ENCODE peak calls at places on chromosomes 7 and 10, in six cellular contexts. One of them, this sample, is unnamed.

GRCh38 chr7:75958802-75959543 is 35.4 kb downstream of the TMEM120A start:
- DNase-seq in HTR-8/SVneo: no peak
- DNase-seq in activated CD4-positive, CD25-positive, alpha-beta regulatory T cell: no peak
- DNase-seq in GM12864: no peak
- DNase-seq in cerebellum: no peak
- DNase-seq in upper lobe of right lung: no peak
- DNase-seq in this sample: no peak

GRCh38 chr10:133143200-133143533 is 16.9 kb upstream of the KNDC1 start:
- DNase-seq in HTR-8/SVneo: no peak
- DNase-seq in activated CD4-positive, CD25-positive, alpha-beta regulatory T cell: no peak
- DNase-seq in GM12864: no peak
- DNase-seq in cerebellum: no peak
- DNase-seq in upper lobe of right lung: no peak
- DNase-seq in this sample: no peak

GRCh38 chr7:105835441-105835840 is 41.0 kb downstream of the ATXN7L1 start:
- DNase-seq in HTR-8/SVneo: no peak
- DNase-seq in activated CD4-positive, CD25-positive, alpha-beta regulatory T cell: no peak
- DNase-seq in GM12864: no peak
- DNase-seq in cerebellum: no peak
- DNase-seq in upper lobe of right lung: no peak
- DNase-seq in this sample: no peak

GRCh38 chr10:112295853-112296830 is 12.9 kb downstream of the TECTB start:
- DNase-seq in HTR-8/SVneo: no peak
- DNase-seq in activated CD4-positive, CD25-positive, alpha-beta regulatory T cell: no peak
- DNase-seq in GM12864: no peak
- DNase-seq in cerebellum: no peak
- DNase-seq in upper lobe of right lung: no peak
- DNase-seq in this sample: no peak

GRCh38 chr7:92158660-92159575 is 20.0 kb downstream of the LRRD1 start:
- DNase-seq in HTR-8/SVneo: peak
- DNase-seq in activated CD4-positive, CD25-positive, alpha-beta regulatory T cell: no peak
- DNase-seq in GM12864: no peak
- DNase-seq in cerebellum: no peak
- DNase-seq in upper lobe of right lung: no peak
- DNase-seq in this sample: no peak

GRCh38 chr10:69318997-69319727 is 40.9 kb downstream of the HK1 start:
- DNase-seq in HTR-8/SVneo: peak
- DNase-seq in activated CD4-positive, CD25-positive, alpha-beta regulatory T cell: peak
- DNase-seq in GM12864: no peak
- DNase-seq in cerebellum: peak
- DNase-seq in upper lobe of right lung: peak
- DNase-seq in this sample: peak

GRCh38 chr7:157997080-157997440 is 590.6 kb downstream of the PTPRN2 start:
- DNase-seq in HTR-8/SVneo: no peak
- DNase-seq in activated CD4-positive, CD25-positive, alpha-beta regulatory T cell: no peak
- DNase-seq in GM12864: no peak
- DNase-seq in cerebellum: no peak
- DNase-seq in upper lobe of right lung: no peak
- DNase-seq in this sample: no peak

GRCh38 chr10:77877461-77878344 is 48.9 kb downstream of the DLG5 start:
- DNase-seq in HTR-8/SVneo: no peak
- DNase-seq in activated CD4-positive, CD25-positive, alpha-beta regulatory T cell: no peak
- DNase-seq in GM12864: peak
- DNase-seq in cerebellum: no peak
- DNase-seq in upper lobe of right lung: no peak
- DNase-seq in this sample: no peak

GRCh38 chr10:113059001-113059780 is 109.1 kb downstream of the TCF7L2 start:
- DNase-seq in HTR-8/SVneo: no peak
- DNase-seq in activated CD4-positive, CD25-positive, alpha-beta regulatory T cell: no peak
- DNase-seq in GM12864: no peak
- DNase-seq in cerebellum: peak
- DNase-seq in upper lobe of right lung: no peak
- DNase-seq in this sample: no peak

GRCh38 chr10:30688456-30688855 is 58.9 kb upstream of the LYZL2 start:
- DNase-seq in HTR-8/SVneo: no peak
- DNase-seq in activated CD4-positive, CD25-positive, alpha-beta regulatory T cell: no peak
- DNase-seq in GM12864: no peak
- DNase-seq in cerebellum: no peak
- DNase-seq in upper lobe of right lung: no peak
- DNase-seq in this sample: no peak

GRCh38 chr10:91340613-91341362 is 69.4 kb upstream of the HECTD2 start:
- DNase-seq in HTR-8/SVneo: peak
- DNase-seq in activated CD4-positive, CD25-positive, alpha-beta regulatory T cell: no peak
- DNase-seq in GM12864: no peak
- DNase-seq in cerebellum: no peak
- DNase-seq in upper lobe of right lung: no peak
- DNase-seq in this sample: no peak

GRCh38 chr10:77448226-77448625 is 189.4 kb downstream of the KCNMA1 start:
- DNase-seq in HTR-8/SVneo: no peak
- DNase-seq in activated CD4-positive, CD25-positive, alpha-beta regulatory T cell: no peak
- DNase-seq in GM12864: no peak
- DNase-seq in cerebellum: no peak
- DNase-seq in upper lobe of right lung: no peak
- DNase-seq in this sample: no peak

GRCh38 chr7:45217358-45217757 is 59.8 kb downstream of the RAMP3 start:
- DNase-seq in HTR-8/SVneo: peak
- DNase-seq in activated CD4-positive, CD25-positive, alpha-beta regulatory T cell: no peak
- DNase-seq in GM12864: no peak
- DNase-seq in cerebellum: no peak
- DNase-seq in upper lobe of right lung: no peak
- DNase-seq in this sample: no peak

GRCh38 chr7:77629797-77630196 is 66.5 kb upstream of the RSBN1L start:
- DNase-seq in HTR-8/SVneo: no peak
- DNase-seq in activated CD4-positive, CD25-positive, alpha-beta regulatory T cell: no peak
- DNase-seq in GM12864: no peak
- DNase-seq in cerebellum: no peak
- DNase-seq in upper lobe of right lung: no peak
- DNase-seq in this sample: no peak

GRCh38 chr7:155119801-155120382 is 49.8 kb downstream of the HTR5A start:
- DNase-seq in HTR-8/SVneo: no peak
- DNase-seq in activated CD4-positive, CD25-positive, alpha-beta regulatory T cell: no peak
- DNase-seq in GM12864: no peak
- DNase-seq in cerebellum: no peak
- DNase-seq in upper lobe of right lung: no peak
- DNase-seq in this sample: no peak

GRCh38 chr10:92291921-92292860 is 1.2 kb downstream of the MARCHF5 start:
- DNase-seq in HTR-8/SVneo: peak
- DNase-seq in activated CD4-positive, CD25-positive, alpha-beta regulatory T cell: peak
- DNase-seq in GM12864: peak
- DNase-seq in cerebellum: peak
- DNase-seq in upper lobe of right lung: peak
- DNase-seq in this sample: peak

GRCh38 chr7:153616808-153617207 is 435.4 kb upstream of the DPP6 start:
- DNase-seq in HTR-8/SVneo: no peak
- DNase-seq in activated CD4-positive, CD25-positive, alpha-beta regulatory T cell: no peak
- DNase-seq in GM12864: no peak
- DNase-seq in cerebellum: peak
- DNase-seq in upper lobe of right lung: no peak
- DNase-seq in this sample: peak

GRCh38 chr7:111159426-111159825 is 68.5 kb downstream of the LRRN3 start:
- DNase-seq in HTR-8/SVneo: no peak
- DNase-seq in activated CD4-positive, CD25-positive, alpha-beta regulatory T cell: no peak
- DNase-seq in GM12864: no peak
- DNase-seq in cerebellum: no peak
- DNase-seq in upper lobe of right lung: no peak
- DNase-seq in this sample: no peak

GRCh38 chr7:17523813-17524741 is 225.6 kb downstream of the AHR start:
- DNase-seq in HTR-8/SVneo: no peak
- DNase-seq in activated CD4-positive, CD25-positive, alpha-beta regulatory T cell: no peak
- DNase-seq in GM12864: no peak
- DNase-seq in cerebellum: no peak
- DNase-seq in upper lobe of right lung: peak
- DNase-seq in this sample: no peak

GRCh38 chr7:5452937-5453540 is 29.4 kb upstream of the TNRC18 start:
- DNase-seq in HTR-8/SVneo: peak
- DNase-seq in activated CD4-positive, CD25-positive, alpha-beta regulatory T cell: no peak
- DNase-seq in GM12864: no peak
- DNase-seq in cerebellum: peak
- DNase-seq in upper lobe of right lung: no peak
- DNase-seq in this sample: peak

GRCh38 chr7:36308031-36308430 is 81.6 kb upstream of the ANLN start:
- DNase-seq in HTR-8/SVneo: no peak
- DNase-seq in activated CD4-positive, CD25-positive, alpha-beta regulatory T cell: no peak
- DNase-seq in GM12864: no peak
- DNase-seq in cerebellum: no peak
- DNase-seq in upper lobe of right lung: no peak
- DNase-seq in this sample: no peak